ENCODE peak calls at places on chromosomes 6 and 20, in ten cellular contexts. M is pancreas, N is prostate gland, B is Peyer's patch, R is H9, S is heart left ventricle, O is HL-60, Z is heart right ventricle, P is cardiac muscle cell, C is tibial nerve. K is an unnamed sample. For H3K27me3, the result is how much of the 10 kb centered on the place peaks cover.

GRCh38 chr6:44115866-44116265 is 11.4 kb downstream of the MRPL14 start:
- DNase-seq in M (no peak), N (no peak), B (no peak), R (no peak), S (no peak), O (no peak), Z (no peak), P (peak), C (no peak), K (no peak)

GRCh38 chr6:4961322-4962168 is 42.3 kb downstream of the RPP40 start:
- DNase-seq in M (no peak), N (no peak), B (no peak), R (no peak), S (no peak), O (no peak), Z (no peak), P (no peak), C (no peak), K (no peak)

GRCh38 chr20:2210646-2211556 is 84.9 kb upstream of the TGM3 start:
- DNase-seq in M (no peak), N (no peak), B (no peak), R (no peak), S (peak), O (peak), Z (peak), P (peak), C (peak), K (no peak)

GRCh38 chr6:10968776-10969175 is 75.3 kb downstream of the ELOVL2 start:
- DNase-seq in M (no peak), N (no peak), B (no peak), R (no peak), S (no peak), O (no peak), Z (no peak), P (peak), C (no peak), K (no peak)

GRCh38 chr6:136586295-136586694 is 36.1 kb upstream of the MAP7 start:
- DNase-seq in M (no peak), N (no peak), B (no peak), R (no peak), S (no peak), O (no peak), Z (no peak), P (peak), C (no peak), K (no peak)

GRCh38 chr6:57205550-57206328 is 16.4 kb downstream of the RAB23 start:
- DNase-seq in M (no peak), N (no peak), B (no peak), R (no peak), S (no peak), O (no peak), Z (no peak), P (no peak), C (no peak), K (no peak)

GRCh38 chr6:131911951-131912350 is 39.2 kb downstream of the CCN2 start:
- DNase-seq in M (no peak), N (no peak), B (no peak), R (no peak), S (no peak), O (no peak), Z (no peak), P (peak), C (no peak), K (no peak)

GRCh38 chr6:6646859-6647258 is 58.3 kb downstream of the LY86 start:
- DNase-seq in M (no peak), N (no peak), B (no peak), R (no peak), S (no peak), O (no peak), Z (no peak), P (no peak), C (no peak), K (no peak)

GRCh38 chr6:38495922-38496635 is 143.7 kb downstream of the BTBD9 start:
- DNase-seq in M (no peak), N (no peak), B (no peak), R (no peak), S (no peak), O (no peak), Z (no peak), P (no peak), C (no peak), K (no peak)

GRCh38 chr20:32886652-32887051 is 27.9 kb downstream of the EFCAB8 start:
- DNase-seq in M (no peak), N (no peak), B (no peak), R (peak), S (no peak), O (no peak), Z (no peak), P (no peak), C (no peak), K (no peak)

DNA sequence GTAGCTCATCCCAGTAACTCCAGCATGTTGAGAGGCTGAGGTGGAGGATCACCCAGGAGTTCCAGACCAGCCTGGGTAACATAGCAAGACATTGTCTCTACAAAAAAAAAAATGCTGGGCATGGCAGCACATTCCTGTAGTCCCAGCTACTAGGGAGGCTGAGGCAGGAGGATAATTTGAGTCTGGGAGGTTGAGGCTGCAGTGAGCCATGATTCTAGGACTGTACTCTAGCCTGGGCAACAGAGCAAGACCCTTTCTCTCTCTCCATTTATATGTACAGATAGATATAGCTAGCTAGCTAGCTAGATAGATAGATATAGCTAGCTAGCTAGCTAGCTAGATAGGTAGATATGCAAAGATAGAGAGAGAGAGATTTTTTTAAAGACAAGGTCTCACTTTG is 20.4 kb downstream of the ILRUN start:
- DNase-seq in M (no peak), N (no peak), B (no peak), R (no peak), S (no peak), O (no peak), Z (no peak), P (no peak), C (no peak), K (no peak)
- TF ChIP-seq CTCF in M (no peak), N (no peak), B (no peak), R (no peak), S (no peak), O (no peak), Z (no peak), P (no peak), C (no peak), K (no peak)

GRCh38 chr6:7727951-7728854 is 2.3 kb downstream of the BMP6 start:
- DNase-seq in M (peak), N (no peak), B (no peak), R (peak), S (peak), O (no peak), Z (no peak), P (peak), C (no peak), K (no peak)

GRCh38 chr6:7727150-7727950 is 1.5 kb downstream of the BMP6 start:
- DNase-seq in M (no peak), N (no peak), B (no peak), R (peak), S (peak), O (no peak), Z (no peak), P (peak), C (no peak), K (no peak)

GRCh38 chr6:7730411-7730810 is 4.5 kb downstream of the BMP6 start:
- DNase-seq in M (no peak), N (no peak), B (no peak), R (no peak), S (no peak), O (no peak), Z (no peak), P (peak), C (no peak), K (no peak)

GRCh38 chr6:7730003-7730402 is 4.1 kb downstream of the BMP6 start:
- DNase-seq in M (no peak), N (no peak), B (no peak), R (no peak), S (no peak), O (no peak), Z (no peak), P (no peak), C (no peak), K (no peak)

GRCh38 chr6:7728855-7729590 is 3.1 kb downstream of the BMP6 start:
- DNase-seq in M (no peak), N (no peak), B (no peak), R (peak), S (no peak), O (no peak), Z (no peak), P (peak), C (no peak), K (no peak)
- H3K27me3 ChIP-seq in M (under half), N (under half), B (under half), R (under half), S (under half), O (half or more), Z (under half), P (half or more), C (under half), K (half or more)

DNA sequence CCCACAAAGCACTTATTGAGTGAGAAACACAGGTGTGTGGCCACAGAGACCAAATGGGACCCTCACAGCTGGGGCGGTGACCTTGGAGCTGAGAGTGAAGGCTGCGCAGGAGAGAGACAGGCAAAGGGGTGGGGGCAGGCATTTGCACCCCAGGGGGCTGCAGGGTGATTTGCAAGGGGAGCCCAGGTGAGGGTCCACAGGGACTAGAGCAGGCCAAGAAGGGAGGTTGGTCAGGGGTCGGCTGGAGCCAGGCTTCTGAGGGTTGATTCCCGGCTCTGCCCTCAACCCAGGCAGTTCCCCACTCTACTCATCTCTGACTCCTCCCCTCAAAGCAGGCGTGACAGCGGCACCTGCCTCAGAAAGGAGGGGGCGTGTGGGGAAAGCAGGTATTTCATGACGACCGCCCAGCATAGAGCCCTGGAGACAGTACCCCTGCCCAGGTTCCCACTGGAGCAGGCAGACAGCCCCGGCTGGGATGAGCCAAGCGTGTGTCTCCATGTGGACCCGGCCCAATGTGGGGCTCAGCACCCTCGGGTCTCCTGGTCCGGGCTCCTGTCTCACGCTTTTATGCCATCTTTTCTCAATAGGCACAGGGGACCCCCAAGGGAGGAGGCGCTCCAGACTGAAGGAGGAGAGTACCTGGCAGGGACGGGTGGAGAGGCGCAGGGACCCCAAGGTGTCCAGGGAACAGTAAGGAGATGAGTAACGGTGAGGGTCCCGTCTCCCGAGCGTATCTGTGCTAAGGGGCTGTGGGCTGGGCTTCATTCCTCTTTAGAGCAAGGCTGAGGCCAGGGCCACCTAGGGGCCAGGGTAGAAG is 3.1 kb upstream of the MRGBP start:
- DNase-seq in M (peak), N (no peak), B (no peak), R (peak), S (no peak), O (no peak), Z (no peak), P (no peak), C (no peak), K (no peak)
- H3K27ac ChIP-seq in M (peak), N (peak), B (peak), R (no peak), S (peak), O (peak), Z (no peak), P (no peak), C (peak), K (peak)

DNA sequence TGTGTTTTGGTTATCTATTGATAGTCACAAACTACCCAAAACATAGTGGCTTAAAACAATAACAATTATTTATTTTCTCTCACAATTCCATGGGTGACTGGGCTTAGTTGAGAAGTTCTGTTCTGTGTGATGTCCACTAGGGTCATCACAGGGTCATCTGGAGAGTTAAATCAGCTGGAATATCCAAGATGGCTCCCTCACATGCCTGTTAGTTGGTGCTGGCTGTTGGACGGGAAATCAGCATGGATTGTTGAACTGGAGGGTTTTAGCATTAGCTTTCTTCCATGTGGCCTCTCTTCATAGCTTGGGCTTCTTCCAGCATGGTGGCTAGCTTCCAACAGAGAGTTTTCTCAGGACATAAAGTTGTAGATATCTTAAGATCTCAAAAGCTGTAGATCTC is 19.5 kb downstream of the MARCKS start:
- DNase-seq in M (no peak), N (no peak), B (no peak), R (no peak), S (no peak), O (no peak), Z (no peak), P (no peak), C (no peak), K (no peak)
- TF ChIP-seq CTCF in M (no peak), N (no peak), B (peak), R (no peak), S (no peak), O (no peak), Z (no peak), P (no peak), C (peak), K (no peak)

GRCh38 chr6:21665101-21665435 is 71.5 kb downstream of the SOX4 start:
- DNase-seq in M (no peak), N (no peak), B (no peak), R (no peak), S (no peak), O (no peak), Z (no peak), P (peak), C (no peak), K (no peak)

GRCh38 chr6:21665436-21666199 is 72.1 kb downstream of the SOX4 start:
- DNase-seq in M (no peak), N (no peak), B (no peak), R (peak), S (no peak), O (no peak), Z (peak), P (no peak), C (no peak), K (no peak)

GRCh38 chr6:21668794-21669193 is 75.2 kb downstream of the SOX4 start:
- DNase-seq in M (no peak), N (no peak), B (no peak), R (no peak), S (no peak), O (no peak), Z (no peak), P (no peak), C (no peak), K (no peak)

GRCh38 chr6:21666200-21666671 is 72.7 kb downstream of the SOX4 start:
- DNase-seq in M (no peak), N (no peak), B (no peak), R (peak), S (no peak), O (no peak), Z (peak), P (peak), C (no peak), K (no peak)

GRCh38 chr6:21666788-21667681 is 73.5 kb downstream of the SOX4 start:
- DNase-seq in M (no peak), N (no peak), B (no peak), R (peak), S (peak), O (no peak), Z (peak), P (peak), C (no peak), K (no peak)
- H3K27me3 ChIP-seq in M (under half), N (under half), B (under half), R (under half), S (under half), O (half or more), Z (under half), P (half or more), C (under half), K (half or more)

K was measured in CD4-positive, alpha-beta T cell.